ENCODE peak calls at places on chromosomes 7 and 10, in five cellular contexts. D is GM12878, E is H1, R is K562, K is HepG2. B is an unnamed sample.

GRCh38 chr10:77007836-77008235 is 629.8 kb downstream of the KCNMA1 start:
- DNase-seq in E (no peak), D (no peak), R (no peak), K (no peak), B (no peak)

GRCh38 chr10:30999084-30999712 is 32.5 kb downstream of the ZNF438 start:
- DNase-seq in K (no peak), E (no peak), R (no peak), D (no peak), B (no peak)

GRCh38 chr10:123945506-123945905 is 53.9 kb upstream of the CPXM2 start:
- DNase-seq in R (peak; percentile 19), K (no peak), E (no peak), D (no peak), B (no peak)

GRCh38 chr7:34162676-34163075 is 257.3 kb downstream of the BMPER start:
- DNase-seq in D (no peak), E (no peak), R (no peak), K (no peak), B (no peak)

GRCh38 chr10:101073631-101074030 is 11.8 kb downstream of the KAZALD1 start:
- DNase-seq in D (no peak), E (no peak), K (no peak), R (no peak), B (no peak)

GRCh38 chr7:55973747-55974250 is 9.4 kb downstream of the NIPSNAP2 start:
- DNase-seq in D (no peak), E (no peak), R (no peak), K (no peak), B (no peak)

GRCh38 chr10:94214497-94214896 is 148.2 kb downstream of the NOC3L start:
- DNase-seq in D (no peak), K (no peak), E (no peak), R (no peak), B (peak; percentile 18)

GRCh38 chr10:53957401-53957800 is 843.6 kb downstream of the PCDH15 start:
- DNase-seq in R (no peak), D (no peak), E (no peak), K (peak; percentile 90), B (no peak)

GRCh38 chr7:22712999-22713398 is 14.0 kb upstream of the IL6 start:
- DNase-seq in E (no peak), D (no peak), R (no peak), K (no peak), B (no peak)

GRCh38 chr7:80921130-80921529 is 2.3 kb upstream of the SEMA3C start:
- DNase-seq in R (no peak), D (no peak), E (no peak), K (no peak), B (no peak)

GRCh38 chr7:117873056-117873932 is at the start of gene CTTNBP2:
- DNase-seq in R (peak; percentile 17), K (no peak), E (peak; percentile 81), D (no peak), B (peak; percentile 70)

GRCh38 chr7:137717811-137718271 is 128.9 kb downstream of the DGKI start:
- DNase-seq in R (no peak), K (no peak), D (peak; percentile 3), E (peak; percentile 47), B (no peak)

GRCh38 chr10:3331680-3332230 is 159.2 kb upstream of the PITRM1 start:
- DNase-seq in R (no peak), D (no peak), K (no peak), E (no peak), B (no peak)

GRCh38 chr10:101464518-101465085 is 110.6 kb downstream of the BTRC start:
- DNase-seq in K (no peak), E (no peak), D (no peak), R (no peak), B (no peak)

GRCh38 chr7:126805351-126805750 is 447.4 kb downstream of the GRM8 start:
- DNase-seq in D (no peak), K (no peak), R (no peak), E (no peak), B (no peak)

GRCh38 chr10:98414932-98415709 is at the start of gene PYROXD2:
- DNase-seq in K (peak; percentile 88), R (peak; percentile 74), D (no peak), E (peak; percentile 81), B (peak; percentile 78)

GRCh38 chr7:132435016-132435990 is 141.0 kb downstream of the PLXNA4 start:
- DNase-seq in K (no peak), D (no peak), E (no peak), R (no peak), B (no peak)

GRCh38 chr7:129875745-129876411 is 76.9 kb downstream of the UBE2H start:
- DNase-seq in E (no peak), K (no peak), R (peak; percentile 83), D (no peak), B (no peak)

GRCh38 chr7:40469481-40469880 is 334.7 kb downstream of the SUGCT start:
- DNase-seq in R (no peak), K (no peak), D (no peak), E (no peak), B (no peak)

GRCh38 chr10:122044713-122045112 is 55.8 kb downstream of the TACC2 start:
- DNase-seq in D (no peak), R (no peak), E (no peak), K (no peak), B (no peak)

GRCh38 chr10:70404906-70405824 is 1.2 kb downstream of the EIF4EBP2 start:
- DNase-seq in R (peak; percentile 48), E (no peak), K (peak; percentile 83), D (no peak), B (peak; percentile 26)

GRCh38 chr7:22722596-22722995 is 4.4 kb upstream of the IL6 start:
- DNase-seq in E (no peak), R (no peak), K (no peak), D (no peak), B (no peak)

DNA sequence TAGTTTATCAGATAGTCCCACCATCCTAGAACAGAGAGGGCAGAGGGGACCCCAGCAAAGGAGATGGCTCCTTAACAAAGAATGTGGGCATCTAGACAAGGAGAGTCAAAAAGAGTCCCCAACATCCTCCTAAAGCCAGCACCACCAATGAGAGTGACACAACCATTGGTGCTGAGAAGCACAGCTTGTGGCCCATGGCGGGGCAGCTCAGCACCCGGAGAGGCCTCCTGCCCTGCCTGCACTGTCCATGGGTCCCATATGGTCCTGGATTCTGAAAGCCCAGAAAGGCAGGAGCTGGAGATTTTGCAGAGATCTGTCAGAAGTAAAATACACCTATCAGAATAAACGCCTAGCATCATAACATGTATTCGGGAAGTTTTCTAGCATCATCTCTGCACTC is 311.8 kb upstream of the ZNF32 start:
- DNase-seq in E (peak; percentile 2), D (no peak), K (no peak), R (no peak), B (no peak)
- TF ChIP-seq MAX in E (no peak), D (no peak), K (no peak), R (no peak), B (no peak)

GRCh38 chr7:139699640-139700504 is 77.9 kb downstream of the HIPK2 start:
- DNase-seq in D (no peak), E (no peak), R (peak; percentile 58), K (no peak), B (peak; percentile 61)

GRCh38 chr7:139698879-139699278 is 78.9 kb downstream of the HIPK2 start:
- DNase-seq in K (no peak), D (no peak), E (no peak), R (no peak), B (no peak)

GRCh38 chr7:139696547-139696946 is 81.3 kb downstream of the HIPK2 start:
- DNase-seq in K (no peak), R (no peak), D (no peak), E (no peak), B (no peak)

GRCh38 chr7:139697031-139697430 is 80.8 kb downstream of the HIPK2 start:
- DNase-seq in E (no peak), R (no peak), K (no peak), D (no peak), B (no peak)

DNA sequence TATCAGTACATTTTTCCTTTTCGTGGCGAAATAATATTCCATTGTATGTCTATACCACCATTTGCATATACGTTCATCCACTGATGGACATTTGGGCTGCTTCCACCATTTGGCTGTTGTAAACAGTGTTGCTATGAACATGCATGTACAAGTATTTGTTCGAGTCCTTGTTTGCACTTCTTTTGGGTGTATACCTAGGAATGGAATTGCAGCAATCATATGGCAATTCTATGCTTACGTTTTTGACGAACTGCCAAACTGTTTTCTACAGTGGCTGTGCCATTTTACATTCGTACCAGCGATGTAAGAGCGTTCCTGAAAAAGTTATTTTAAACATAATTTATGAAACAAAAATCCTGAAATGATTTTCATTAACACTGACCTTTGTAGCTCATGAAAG is 79.5 kb downstream of the HIPK2 start:
- DNase-seq in E (no peak), D (no peak), R (no peak), K (no peak), B (no peak)
- TF ChIP-seq ATF2 in E (no peak), D (no peak), R (no peak), K (no peak), B (no peak)

DNA sequence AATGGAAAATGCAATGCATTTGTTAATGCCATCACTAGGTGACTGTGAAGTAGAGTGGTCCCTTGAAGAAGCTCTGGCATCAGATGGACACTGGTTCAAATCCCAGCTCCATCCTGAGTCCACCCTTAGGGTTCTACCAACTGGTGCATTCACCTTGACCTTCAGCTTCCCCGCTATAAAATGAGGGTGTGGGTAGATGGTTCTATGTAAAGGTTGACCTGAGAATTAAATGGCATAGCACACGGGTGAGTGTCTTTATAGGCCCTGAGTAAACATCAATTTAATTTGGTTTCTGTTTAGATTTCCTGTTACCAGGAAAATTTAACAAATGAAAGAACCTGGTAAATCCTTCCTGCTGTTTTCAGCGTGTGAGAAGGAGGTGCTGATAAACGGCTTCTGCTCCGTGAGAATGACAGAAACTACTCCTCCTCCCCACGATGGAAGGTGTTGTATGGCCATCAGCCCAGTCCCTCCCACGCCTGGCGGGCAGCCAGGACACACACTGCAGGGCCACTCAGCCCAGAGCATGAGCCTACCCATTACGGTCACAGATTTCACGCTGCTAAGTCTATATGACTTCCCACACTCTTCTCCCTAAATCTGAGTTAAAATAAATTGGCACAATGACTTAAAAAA is 210.1 kb downstream of the TNS3 start:
- DNase-seq in K (no peak), E (no peak), R (peak; percentile 58), D (no peak), B (no peak)
- TF ChIP-seq MAX in K (no peak), E (no peak), R (no peak), D (no peak), B (no peak)

GRCh38 chr7:7848245-7848644 is 120.4 kb upstream of the GLCCI1 start:
- DNase-seq in E (no peak), R (no peak), K (no peak), D (no peak), B (no peak)

GRCh38 chr7:7850150-7850549 is 118.4 kb upstream of the GLCCI1 start:
- DNase-seq in E (no peak), D (no peak), R (no peak), K (no peak), B (no peak)

GRCh38 chr7:7857143-7857583 is 111.4 kb upstream of the GLCCI1 start:
- DNase-seq in D (no peak), E (no peak), K (no peak), R (no peak), B (no peak)

GRCh38 chr7:7851991-7852390 is 116.6 kb upstream of the GLCCI1 start:
- DNase-seq in E (no peak), R (no peak), K (no peak), D (no peak), B (no peak)

DNA sequence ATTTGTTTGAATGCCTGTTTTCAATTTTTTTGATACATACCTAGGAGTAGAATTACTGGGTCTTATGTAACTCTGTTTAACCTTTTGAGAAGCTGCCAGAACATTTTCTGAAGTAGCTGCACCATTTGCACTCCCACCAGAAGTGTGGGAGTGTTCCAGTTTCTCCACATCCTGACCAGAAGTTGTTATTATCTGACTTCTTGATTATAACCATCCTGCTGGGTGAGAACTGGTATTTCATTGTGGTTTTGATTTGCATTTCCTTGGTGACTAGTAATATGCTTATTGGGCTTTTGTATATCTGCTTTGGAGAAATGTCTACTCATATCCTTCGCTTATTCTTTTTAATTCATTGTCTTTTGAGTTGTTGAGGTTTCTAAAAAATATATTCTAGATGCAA is 117.2 kb upstream of the GLCCI1 start:
- DNase-seq in E (no peak), K (no peak), D (no peak), R (no peak), B (no peak)
- TF ChIP-seq ATF2 in E (no peak), K (no peak), D (no peak), R (no peak), B (no peak)

B was measured in WTC11.